ENCODE peak calls at places on chromosomes 13 and 19, in four cellular contexts. Y is IMR-90, R is ovary, W is Peyer's patch. N is an unnamed sample.

GRCh38 chr13:51773515-51773914 is 30.4 kb downstream of the DHRS12 start:
- DNase-seq in R (no peak), W (no peak), Y (no peak), N (no peak)

GRCh38 chr13:73171926-73172325 is 113.1 kb downstream of the KLF5 start:
- DNase-seq in Y (peak; percentile 46), R (no peak), W (no peak), N (no peak)

GRCh38 chr19:28949535-28949934 is 263.4 kb downstream of the UQCRFS1 start:
- DNase-seq in Y (no peak), W (no peak), R (no peak), N (no peak)

GRCh38 chr19:47445937-47446402 is 25.7 kb downstream of the SLC8A2 start:
- DNase-seq in W (peak; percentile 68), Y (no peak), R (peak; percentile 53), N (peak; percentile 63)

GRCh38 chr13:28322256-28322895 is 172.6 kb downstream of the FLT1 start:
- DNase-seq in R (no peak), W (no peak), Y (peak; percentile 42), N (no peak)

GRCh38 chr13:102369303-102369702 is 32.5 kb downstream of the FGF14 start:
- DNase-seq in R (no peak), Y (no peak), W (no peak), N (no peak)

GRCh38 chr19:13610042-13610691 is 103.9 kb upstream of the CACNA1A start:
- DNase-seq in R (no peak), Y (no peak), W (no peak), N (no peak)

GRCh38 chr19:50266896-50267295 is 62.3 kb downstream of the KCNC3 start:
- DNase-seq in Y (no peak), W (no peak), R (no peak), N (no peak)

GRCh38 chr13:71513414-71514063 is 353.5 kb downstream of the DACH1 start:
- DNase-seq in Y (no peak), W (no peak), R (no peak), N (no peak)

GRCh38 chr13:56351041-56351440 is 789.7 kb upstream of the PRR20A start:
- DNase-seq in R (no peak), Y (no peak), W (no peak), N (no peak)

GRCh38 chr19:55643003-55643732 is at the start of gene ZNF581:
- DNase-seq in R (peak; percentile 81), W (peak; percentile 77), Y (peak; percentile 78), N (peak; percentile 72)
- TF ChIP-seq POLR2A in R (no peak), W (peak; percentile 10), Y (peak; percentile 38), N (peak; percentile 38)

DNA sequence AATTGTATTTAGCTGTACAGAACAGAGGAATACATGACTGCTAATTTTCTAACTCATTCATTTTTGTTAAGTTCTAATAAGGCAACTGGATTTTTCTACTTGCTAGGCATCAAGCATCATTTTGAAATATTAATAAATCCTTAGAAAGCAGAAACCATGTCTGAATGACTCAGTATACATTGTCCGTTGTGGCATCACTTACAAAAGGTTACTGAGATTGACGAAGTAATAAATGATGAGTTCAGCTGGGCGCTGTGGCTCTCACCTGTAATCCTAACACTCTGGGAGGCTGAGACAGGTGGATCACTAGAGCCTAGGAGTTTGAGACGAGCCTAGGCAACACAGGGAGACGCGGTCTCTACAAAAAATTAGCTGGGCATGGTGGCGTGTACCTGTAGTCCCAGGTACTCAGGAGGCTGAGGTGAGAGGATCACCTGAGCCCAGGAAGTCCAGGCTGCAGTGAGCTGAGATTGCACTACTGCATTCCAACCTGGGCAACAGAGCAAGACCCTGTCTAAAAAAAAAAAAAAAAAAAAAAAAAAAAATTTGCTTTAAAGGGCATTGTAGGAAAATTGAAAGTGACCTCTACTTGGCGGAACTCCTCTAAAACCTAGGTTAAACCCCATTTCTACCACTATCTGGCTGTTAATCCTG is 36.6 kb downstream of the LHFPL6 start:
- DNase-seq in Y (no peak), W (no peak), R (no peak), N (no peak)
- H3K27ac ChIP-seq in Y (peak overlapping the region; percentile 32), W (no peak overlapping the region), R (no peak overlapping the region), N (no peak overlapping the region)

DNA sequence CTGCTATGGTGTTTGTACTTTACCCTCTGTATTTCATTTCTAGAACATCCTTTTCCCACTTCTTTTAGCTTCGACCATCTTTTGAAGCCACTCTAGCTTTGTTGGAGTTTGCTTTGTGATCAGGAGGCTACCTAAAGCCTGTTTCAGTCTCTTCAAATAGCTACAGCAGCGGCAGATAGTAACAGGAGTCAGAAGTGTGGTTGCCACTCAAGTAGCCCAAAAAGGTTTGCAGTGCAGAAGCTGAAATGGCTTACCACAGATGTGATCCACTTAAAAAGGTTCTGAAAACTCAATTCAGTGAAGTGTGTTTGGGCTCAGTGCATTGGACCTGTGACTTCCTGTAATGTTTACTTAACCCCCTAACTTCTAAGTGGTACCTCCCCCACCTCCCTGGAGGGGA is 26.2 kb downstream of the WASF3 start:
- DNase-seq in R (no peak), W (no peak), Y (no peak), N (no peak)
- H3K4me1 ChIP-seq in R (peaks cover 4% of the 10 kb centered on the region), W (no peaks in the 10 kb centered on the region), Y (peaks cover 7% of the 10 kb centered on the region), N (no peaks in the 10 kb centered on the region)

GRCh38 chr19:16143399-16144215 is at the start of gene HSH2D:
- DNase-seq in Y (no peak), W (peak; percentile 98), R (no peak), N (peak; percentile 77)
- TF ChIP-seq POLR2A in Y (no peak), W (peak; percentile 76), R (no peak), N (no peak)

GRCh38 chr19:7318176-7318575 is 24.0 kb upstream of the INSR start:
- DNase-seq in Y (no peak), W (no peak), R (no peak), N (no peak)

GRCh38 chr19:7311911-7312310 is 17.7 kb upstream of the INSR start:
- DNase-seq in Y (no peak), R (no peak), W (no peak), N (no peak)

GRCh38 chr19:7307590-7308218 is 13.5 kb upstream of the INSR start:
- DNase-seq in Y (no peak), W (no peak), R (no peak), N (no peak)

GRCh38 chr19:7312816-7313215 is 18.6 kb upstream of the INSR start:
- DNase-seq in Y (no peak), R (no peak), W (no peak), N (no peak)
- H3K27ac ChIP-seq in Y (no peak overlapping the region), R (no peak overlapping the region), W (no peak overlapping the region), N (no peak overlapping the region)

DNA sequence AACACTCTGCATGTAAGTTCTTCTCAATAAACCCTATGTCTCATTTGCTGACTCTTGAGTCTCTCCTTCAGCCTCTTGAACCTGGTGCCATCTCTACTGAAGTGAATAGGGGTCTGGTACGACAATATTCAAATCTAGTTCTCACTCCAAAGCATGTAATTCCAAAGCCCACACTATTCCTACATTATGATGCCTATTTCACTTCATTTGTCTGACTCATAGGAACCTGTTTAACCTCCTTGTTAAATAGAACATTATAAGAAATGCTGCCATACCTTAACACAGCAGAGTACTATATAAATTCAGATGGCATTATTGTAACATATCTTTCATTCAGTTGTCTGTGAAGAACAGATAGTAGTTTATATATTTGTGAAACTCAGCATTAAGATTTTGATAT is 67.1 kb downstream of the STARD13 start:
- DNase-seq in Y (no peak), R (no peak), W (no peak), N (no peak)
- H3K4me1 ChIP-seq in Y (peaks cover 29% of the 10 kb centered on the region), R (peaks cover 8% of the 10 kb centered on the region), W (no peaks in the 10 kb centered on the region), N (peaks cover 60% of the 10 kb centered on the region)